ENCODE peak calls at places on chromosomes 13 and 19, in five cellular contexts. L is lower leg skin, M is OCI-M1, D is PC-9, H is COR-L47. K is an unnamed sample.

GRCh38 chr19:48635263-48635965 is 1.8 kb downstream of the DBP start:
- DNase-seq in L (peak; percentile 94), M (peak; percentile 88), D (peak; percentile 51), H (peak; percentile 57), K (peak; percentile 65)

GRCh38 chr19:49506575-49507105 is 5.8 kb upstream of the FCGRT start:
- DNase-seq in L (no peak), M (peak; percentile 91), D (no peak), H (peak; percentile 4), K (peak; percentile 36)

GRCh38 chr19:40519352-40520322 is 52.8 kb downstream of the SPTBN4 start:
- DNase-seq in L (no peak), M (peak; percentile 56), D (no peak), H (no peak), K (no peak)

GRCh38 chr19:55549500-55550320 is 4.4 kb upstream of the SBK3 start:
- DNase-seq in L (no peak), M (no peak), D (peak; percentile 94), H (no peak), K (no peak)

GRCh38 chr13:28626266-28626665 is 32.7 kb upstream of the POMP start:
- DNase-seq in L (no peak), M (no peak), D (no peak), H (no peak), K (no peak)

GRCh38 chr19:46745521-46746280 is at the start of gene FKRP:
- DNase-seq in L (no peak), M (peak; percentile 69), D (no peak), H (no peak), K (peak; percentile 6)

GRCh38 chr13:20401958-20402856 is 123.5 kb downstream of the CRYL1 start:
- DNase-seq in L (peak; percentile 82), M (no peak), D (peak; percentile 91), H (no peak), K (no peak)

GRCh38 chr13:44768233-44768632 is 192.1 kb upstream of the TSC22D1 start:
- DNase-seq in L (peak; percentile 32), M (no peak), D (no peak), H (no peak), K (no peak)

GRCh38 chr19:6021878-6022569 is 44.1 kb upstream of the RANBP3 start:
- DNase-seq in L (peak; percentile 91), M (peak; percentile 82), D (no peak), H (peak; percentile 66), K (peak; percentile 59)

GRCh38 chr13:51797664-51798488 is 6.1 kb downstream of the DHRS12 start:
- DNase-seq in L (no peak), M (peak; percentile 60), D (peak; percentile 54), H (peak; percentile 89), K (peak; percentile 65)

GRCh38 chr19:18097993-18098890 is 664 bp downstream of the MAST3 start:
- DNase-seq in L (no peak), M (peak; percentile 28), D (no peak), H (no peak), K (no peak)

GRCh38 chr13:53105881-53106280 is 77.3 kb downstream of the OLFM4 start:
- DNase-seq in L (no peak), M (no peak), D (no peak), H (no peak), K (no peak)

GRCh38 chr13:111158136-111158805 is 43.2 kb downstream of the ARHGEF7 start:
- DNase-seq in L (no peak), M (no peak), D (peak; percentile 62), H (no peak), K (no peak)

GRCh38 chr13:50275392-50276063 is 260.3 kb downstream of the KCNRG start:
- DNase-seq in L (no peak), M (no peak), D (no peak), H (no peak), K (no peak)

GRCh38 chr19:2600914-2601870 is 101.3 kb downstream of the GNG7 start:
- DNase-seq in L (no peak), M (no peak), D (no peak), H (no peak), K (no peak)

GRCh38 chr13:33285420-33286124 is at the start of gene STARD13:
- DNase-seq in L (peak; percentile 98), M (peak; percentile 72), D (peak; percentile 93), H (no peak), K (peak; percentile 26)

GRCh38 chr13:113562085-113562749 is 22.3 kb upstream of the TFDP1 start:
- DNase-seq in L (peak; percentile 85), M (peak; percentile 76), D (peak; percentile 60), H (peak; percentile 90), K (peak; percentile 80)

GRCh38 chr13:49810825-49811526 is 18.5 kb upstream of the KPNA3 start:
- DNase-seq in L (no peak), M (no peak), D (no peak), H (no peak), K (no peak)

GRCh38 chr13:33471182-33471581 is 185.6 kb upstream of the STARD13 start:
- DNase-seq in L (no peak), M (no peak), D (no peak), H (no peak), K (no peak)

GRCh38 chr19:17237747-17238706 is 7.7 kb downstream of the NR2F6 start:
- DNase-seq in L (no peak), M (no peak), D (peak; percentile 21), H (no peak), K (no peak)

GRCh38 chr13:34347784-34348573 is 530.0 kb downstream of the RFC3 start:
- DNase-seq in L (no peak), M (no peak), D (peak; percentile 97), H (peak; percentile 31), K (peak; percentile 21)

GRCh38 chr13:113669871-113670341 is 2.9 kb downstream of the GRK1 start:
- DNase-seq in L (peak; percentile 74), M (no peak), D (no peak), H (no peak), K (no peak)

GRCh38 chr19:53982611-53983010 is 8.8 kb upstream of the CACNG6 start:
- DNase-seq in L (peak; percentile 90), M (no peak), D (no peak), H (no peak), K (no peak)

GRCh38 chr19:38395381-38396127 is 7.1 kb downstream of the SPRED3 start:
- DNase-seq in L (no peak), M (no peak), D (no peak), H (no peak), K (no peak)

GRCh38 chr13:32587014-32587773 is 942 bp downstream of the PDS5B start:
- DNase-seq in L (peak; percentile 92), M (peak; percentile 63), D (peak; percentile 44), H (peak; percentile 71), K (peak; percentile 46)

GRCh38 chr19:51676566-51677083 is 16.5 kb upstream of the SPACA6 start:
- DNase-seq in L (no peak), M (no peak), D (no peak), H (no peak), K (no peak)

GRCh38 chr13:82136880-82137279 is 1745.4 kb downstream of the SLITRK1 start:
- DNase-seq in L (no peak), M (no peak), D (no peak), H (no peak), K (no peak)

GRCh38 chr19:17105548-17105947 is 30.0 kb downstream of the MYO9B start:
- DNase-seq in L (no peak), M (no peak), D (peak; percentile 33), H (no peak), K (no peak)

GRCh38 chr19:38786572-38787265 is 2.3 kb upstream of the LGALS7B start:
- DNase-seq in L (no peak), M (no peak), D (no peak), H (no peak), K (peak; percentile 26)

GRCh38 chr19:424546-424945 is 15.6 kb upstream of the C2CD4C start:
- DNase-seq in L (no peak), M (no peak), D (no peak), H (no peak), K (no peak)

GRCh38 chr13:57629391-57629804 is 2.1 kb upstream of the PCDH17 start:
- DNase-seq in L (no peak), M (no peak), D (no peak), H (no peak), K (peak; percentile 74)

GRCh38 chr13:46817081-46817480 is 20.1 kb upstream of the ESD start:
- DNase-seq in L (no peak), M (peak; percentile 49), D (no peak), H (no peak), K (no peak)

GRCh38 chr13:52599037-52599852 is 43.0 kb upstream of the HNRNPA1L2 start:
- DNase-seq in L (no peak), M (peak; percentile 72), D (no peak), H (peak; percentile 47), K (peak; percentile 30)

GRCh38 chr19:32464279-32464678 is 58.7 kb downstream of the DPY19L3 start:
- DNase-seq in L (no peak), M (peak; percentile 50), D (no peak), H (peak; percentile 23), K (peak; percentile 44)

K was measured in NCI-H345.